ENCODE peak calls at places on chromosomes 6 and 20, in ten cellular contexts. V is heart left ventricle; X is GM20000; Y is ACHN; K is fibroblast of lung; S is activated CD4-positive, alpha-beta T cell treated with anti-CD3 and anti-CD28 coated beads, Interleukin-2, amount 50 U/mL, for 1 hour; B is activated T-cell treated with anti-CD3 and anti-CD28 coated beads, Interleukin-2, amount 50 U/mL, for 72 hours; C is Peyer's patch; N is activated naive CD4-positive, alpha-beta T cell treated with anti-CD3 and anti-CD28 coated beads, Interleukin-2, amount 50 U/mL, for 72 hours; Q is H4. Z is an unnamed sample.

GRCh38 chr6:14857501-14857900 is 388.4 kb upstream of the JARID2 start:
- DNase-seq in Y (no peak), K (no peak), B (peak), V (no peak), C (peak), Q (no peak), X (peak), N (peak), S (peak), Z (no peak)

GRCh38 chr6:134310206-134310605 is 7.7 kb downstream of the SGK1 start:
- DNase-seq in X (no peak), B (no peak), Q (no peak), Y (no peak), N (no peak), C (no peak), V (no peak), S (no peak), K (peak), Z (no peak)

GRCh38 chr20:47532002-47532401 is 30.3 kb downstream of the NCOA3 start:
- DNase-seq in X (no peak), Q (no peak), V (no peak), S (no peak), Y (no peak), K (no peak), B (no peak), N (no peak), C (no peak), Z (no peak)

GRCh38 chr6:119348308-119349040 is 1.1 kb downstream of the MAN1A1 start:
- DNase-seq in V (peak), Q (no peak), S (peak), X (peak), C (peak), N (peak), K (peak), Y (no peak), B (peak), Z (no peak)

GRCh38 chr6:54516331-54516730 is 208.1 kb downstream of the TINAG start:
- DNase-seq in K (no peak), V (no peak), Q (no peak), N (no peak), B (no peak), C (no peak), S (no peak), Y (no peak), X (no peak), Z (no peak)

GRCh38 chr20:58014628-58015315 is 213.7 kb downstream of the ANKRD60 start:
- DNase-seq in Y (no peak), K (peak), N (no peak), Q (peak), X (no peak), B (peak), C (no peak), S (no peak), V (no peak), Z (no peak)

GRCh38 chr6:163285689-163286088 is 128.8 kb upstream of the QKI start:
- DNase-seq in Y (no peak), N (no peak), B (no peak), S (no peak), V (no peak), Q (no peak), X (no peak), K (no peak), C (no peak), Z (no peak)

GRCh38 chr6:108799791-108800190 is 48.4 kb upstream of the ARMC2 start:
- DNase-seq in V (no peak), Q (no peak), X (no peak), N (no peak), K (no peak), B (no peak), Y (no peak), S (no peak), C (no peak), Z (no peak)

GRCh38 chr6:40789143-40789764 is 202.1 kb upstream of the LRFN2 start:
- DNase-seq in Y (no peak), X (peak), C (no peak), Q (no peak), S (no peak), K (no peak), V (no peak), N (no peak), B (peak), Z (no peak)

GRCh38 chr20:48638546-48638945 is 189.3 kb downstream of the PREX1 start:
- DNase-seq in X (no peak), N (no peak), C (no peak), B (no peak), Q (peak), S (no peak), Y (peak), K (peak), V (no peak), Z (no peak)

GRCh38 chr20:38883081-38883980 is 42.9 kb upstream of the FAM83D start:
- DNase-seq in X (no peak), S (no peak), K (peak), B (no peak), C (peak), Q (no peak), N (no peak), Y (no peak), V (peak), Z (peak)

GRCh38 chr20:32470025-32470861 is 112.1 kb downstream of the ASXL1 start:
- DNase-seq in K (peak), Y (peak), V (peak), C (no peak), B (no peak), S (peak), Q (no peak), N (no peak), X (peak), Z (peak)

GRCh38 chr6:30264731-30265130 is 51.5 kb upstream of the TRIM26 start:
- DNase-seq in N (no peak), C (no peak), X (no peak), B (no peak), Q (no peak), S (no peak), V (no peak), Y (no peak), K (peak), Z (no peak)

GRCh38 chr20:1005452-1006027 is 3.4 kb upstream of the RSPO4 start:
- DNase-seq in N (no peak), B (peak), V (no peak), X (peak), Y (peak), Q (peak), K (peak), S (peak), C (no peak), Z (peak)

GRCh38 chr6:109767961-109768360 is 76.9 kb downstream of the FIG4 start:
- DNase-seq in N (no peak), K (peak), Y (no peak), C (no peak), X (no peak), V (no peak), B (no peak), Q (no peak), S (no peak), Z (no peak)

GRCh38 chr20:19940945-19941590 is 76.1 kb upstream of the NAA20 start:
- DNase-seq in Y (no peak), V (no peak), N (no peak), S (no peak), Q (no peak), X (no peak), C (no peak), B (no peak), K (no peak), Z (no peak)

GRCh38 chr20:40802886-40803285 is 113.8 kb upstream of the MAFB start:
- DNase-seq in K (no peak), N (no peak), V (no peak), Q (no peak), X (no peak), B (no peak), C (no peak), S (no peak), Y (no peak), Z (no peak)

GRCh38 chr6:43255408-43256054 is 12.2 kb downstream of the TTBK1 start:
- DNase-seq in N (no peak), C (no peak), V (no peak), Q (no peak), X (no peak), Y (no peak), S (no peak), K (no peak), B (no peak), Z (no peak)

GRCh38 chr20:4160761-4161305 is 145.5 kb upstream of the RNF24 start:
- DNase-seq in Q (no peak), S (no peak), X (no peak), V (peak), C (peak), N (peak), Y (no peak), B (peak), K (peak), Z (no peak)

GRCh38 chr20:60446273-60447111 is 488.3 kb downstream of the CDH26 start:
- DNase-seq in N (no peak), B (no peak), Q (no peak), C (no peak), S (no peak), K (peak), X (no peak), V (no peak), Y (no peak), Z (no peak)